ENCODE peak calls at places on chromosomes 7 and 10, in nine cellular contexts. One of them, this sample, is unnamed.

GRCh38 chr7:116524609-116525297 is at the start of gene CAV1:
- DNase-seq in A549: peak; percentile 93
- DNase-seq in upper lobe of right lung: peak; percentile 89
- DNase-seq in fibroblast of lung: peak; percentile 97
- DNase-seq in SK-N-MC: peak; percentile 87
- DNase-seq in caudate nucleus: no peak
- DNase-seq in foreskin keratinocyte: peak; percentile 98
- DNase-seq in substantia nigra: no peak
- DNase-seq in SJSA1: peak; percentile 94
- DNase-seq in this sample: peak; percentile 83

GRCh38 chr7:111931016-111931517 is 275.1 kb downstream of the DOCK4 start:
- DNase-seq in A549: no peak
- DNase-seq in upper lobe of right lung: no peak
- DNase-seq in fibroblast of lung: peak; percentile 65
- DNase-seq in SK-N-MC: no peak
- DNase-seq in caudate nucleus: no peak
- DNase-seq in foreskin keratinocyte: peak; percentile 74
- DNase-seq in substantia nigra: no peak
- DNase-seq in SJSA1: no peak
- DNase-seq in this sample: no peak

GRCh38 chr10:11407939-11408338 is 203.5 kb downstream of the USP6NL start:
- DNase-seq in A549: no peak
- DNase-seq in upper lobe of right lung: no peak
- DNase-seq in fibroblast of lung: no peak
- DNase-seq in SK-N-MC: no peak
- DNase-seq in caudate nucleus: no peak
- DNase-seq in foreskin keratinocyte: no peak
- DNase-seq in substantia nigra: no peak
- DNase-seq in SJSA1: no peak
- DNase-seq in this sample: no peak

GRCh38 chr10:2121944-2122343 is 384.6 kb upstream of the ADARB2 start:
- DNase-seq in A549: no peak
- DNase-seq in upper lobe of right lung: no peak
- DNase-seq in fibroblast of lung: no peak
- DNase-seq in SK-N-MC: no peak
- DNase-seq in caudate nucleus: no peak
- DNase-seq in foreskin keratinocyte: no peak
- DNase-seq in substantia nigra: no peak
- DNase-seq in SJSA1: no peak
- DNase-seq in this sample: no peak

GRCh38 chr10:92822060-92822634 is 26.2 kb upstream of the EXOC6 start:
- DNase-seq in A549: peak; percentile 69
- DNase-seq in upper lobe of right lung: no peak
- DNase-seq in fibroblast of lung: peak; percentile 89
- DNase-seq in SK-N-MC: peak; percentile 16
- DNase-seq in caudate nucleus: no peak
- DNase-seq in foreskin keratinocyte: peak; percentile 72
- DNase-seq in substantia nigra: no peak
- DNase-seq in SJSA1: peak; percentile 86
- DNase-seq in this sample: no peak

GRCh38 chr7:55086413-55087201 is 67.8 kb downstream of the EGFR start:
- DNase-seq in A549: no peak
- DNase-seq in upper lobe of right lung: peak; percentile 69
- DNase-seq in fibroblast of lung: peak; percentile 88
- DNase-seq in SK-N-MC: no peak
- DNase-seq in caudate nucleus: no peak
- DNase-seq in foreskin keratinocyte: no peak
- DNase-seq in substantia nigra: no peak
- DNase-seq in SJSA1: peak; percentile 75
- DNase-seq in this sample: no peak

GRCh38 chr10:124595143-124595883 is 133.7 kb downstream of the LHPP start:
- DNase-seq in A549: no peak
- DNase-seq in upper lobe of right lung: no peak
- DNase-seq in fibroblast of lung: no peak
- DNase-seq in SK-N-MC: no peak
- DNase-seq in caudate nucleus: no peak
- DNase-seq in foreskin keratinocyte: no peak
- DNase-seq in substantia nigra: no peak
- DNase-seq in SJSA1: no peak
- DNase-seq in this sample: no peak

GRCh38 chr10:84095821-84096497 is 43.4 kb upstream of the GHITM start:
- DNase-seq in A549: no peak
- DNase-seq in upper lobe of right lung: no peak
- DNase-seq in fibroblast of lung: no peak
- DNase-seq in SK-N-MC: no peak
- DNase-seq in caudate nucleus: no peak
- DNase-seq in foreskin keratinocyte: peak; percentile 2
- DNase-seq in substantia nigra: no peak
- DNase-seq in SJSA1: no peak
- DNase-seq in this sample: no peak

GRCh38 chr7:4185136-4185535 is 497.0 kb upstream of the FOXK1 start:
- DNase-seq in A549: no peak
- DNase-seq in upper lobe of right lung: no peak
- DNase-seq in fibroblast of lung: no peak
- DNase-seq in SK-N-MC: no peak
- DNase-seq in caudate nucleus: no peak
- DNase-seq in foreskin keratinocyte: no peak
- DNase-seq in substantia nigra: no peak
- DNase-seq in SJSA1: no peak
- DNase-seq in this sample: no peak

GRCh38 chr10:60456053-60456452 is 66.4 kb upstream of the ANK3 start:
- DNase-seq in A549: no peak
- DNase-seq in upper lobe of right lung: no peak
- DNase-seq in fibroblast of lung: no peak
- DNase-seq in SK-N-MC: no peak
- DNase-seq in caudate nucleus: no peak
- DNase-seq in foreskin keratinocyte: no peak
- DNase-seq in substantia nigra: no peak
- DNase-seq in SJSA1: no peak
- DNase-seq in this sample: no peak

GRCh38 chr10:52376665-52377354 is 62.7 kb downstream of the DKK1 start:
- DNase-seq in A549: no peak
- DNase-seq in upper lobe of right lung: no peak
- DNase-seq in fibroblast of lung: no peak
- DNase-seq in SK-N-MC: no peak
- DNase-seq in caudate nucleus: no peak
- DNase-seq in foreskin keratinocyte: no peak
- DNase-seq in substantia nigra: no peak
- DNase-seq in SJSA1: no peak
- DNase-seq in this sample: no peak

DNA sequence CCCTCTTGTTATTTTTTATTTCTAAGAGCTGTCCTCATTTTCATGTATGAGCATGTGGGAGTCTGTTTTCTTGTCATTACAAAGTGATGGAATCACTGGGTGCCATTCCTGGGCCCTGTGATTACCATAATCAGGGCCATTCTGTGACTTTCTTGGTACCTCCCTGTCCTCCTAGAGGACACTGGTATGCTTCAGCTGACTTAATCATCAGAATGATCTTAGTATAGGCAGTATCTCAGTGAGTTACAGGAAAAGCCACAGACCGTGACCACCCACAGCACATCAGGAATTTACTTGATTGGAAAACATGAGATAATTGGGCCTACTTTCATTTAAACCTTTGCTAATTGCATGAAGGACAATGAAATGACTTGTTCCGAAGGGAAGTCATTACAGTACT is 7.2 kb downstream of the NOM1 start:
- DNase-seq in A549: no peak
- DNase-seq in upper lobe of right lung: no peak
- DNase-seq in fibroblast of lung: no peak
- DNase-seq in SK-N-MC: no peak
- DNase-seq in caudate nucleus: no peak
- DNase-seq in foreskin keratinocyte: no peak
- DNase-seq in substantia nigra: no peak
- DNase-seq in SJSA1: no peak
- DNase-seq in this sample: no peak
- H3K27ac ChIP-seq in A549: no peak overlapping the region
- H3K27ac ChIP-seq in upper lobe of right lung: no peak overlapping the region
- H3K27ac ChIP-seq in fibroblast of lung: no peak overlapping the region
- H3K27ac ChIP-seq in SK-N-MC: no peak overlapping the region
- H3K27ac ChIP-seq in caudate nucleus: no peak overlapping the region
- H3K27ac ChIP-seq in foreskin keratinocyte: no peak overlapping the region
- H3K27ac ChIP-seq in substantia nigra: no peak overlapping the region
- H3K27ac ChIP-seq in SJSA1: no peak overlapping the region
- H3K27ac ChIP-seq in this sample: no peak overlapping the region

DNA sequence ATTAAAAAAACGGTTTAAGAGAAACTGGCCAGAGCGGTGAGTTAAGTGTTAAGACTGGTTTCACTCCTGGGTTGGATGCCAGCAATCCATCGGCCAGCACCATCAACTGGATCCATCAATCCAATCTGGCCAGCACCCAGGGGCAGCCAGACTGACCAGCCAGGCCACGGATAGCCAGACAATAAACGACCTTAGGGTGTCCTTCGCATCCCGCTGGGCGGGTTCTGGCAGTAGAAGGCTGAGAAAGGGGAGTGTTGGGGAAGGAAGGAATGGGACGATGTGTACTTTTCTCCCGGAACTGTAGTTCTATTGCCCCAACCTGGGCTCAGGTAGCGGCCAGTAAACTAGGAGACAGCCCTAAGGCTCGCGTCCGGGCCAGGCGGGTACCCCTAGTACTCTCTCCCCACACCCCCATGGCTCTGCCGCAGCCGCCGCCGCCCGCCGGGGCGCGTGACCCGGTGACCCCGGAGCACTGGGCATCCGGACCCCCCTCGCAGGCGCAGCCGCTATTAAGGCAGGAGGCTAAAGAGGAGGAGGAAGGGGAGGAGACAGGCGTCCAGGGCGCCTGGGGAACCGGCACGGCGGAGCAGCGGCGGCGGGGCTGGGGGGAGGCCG is at the start of gene CASD1:
- DNase-seq in A549: peak; percentile 60
- DNase-seq in upper lobe of right lung: peak; percentile 86
- DNase-seq in fibroblast of lung: peak; percentile 26
- DNase-seq in SK-N-MC: no peak
- DNase-seq in caudate nucleus: peak; percentile 67
- DNase-seq in foreskin keratinocyte: no peak
- DNase-seq in substantia nigra: peak; percentile 4
- DNase-seq in SJSA1: peak; percentile 52
- DNase-seq in this sample: peak; percentile 19
- H3K27ac ChIP-seq in A549: peak within 1 kb of the TSS; percentile 99
- H3K27ac ChIP-seq in upper lobe of right lung: peak within 1 kb of the TSS; percentile 95
- H3K27ac ChIP-seq in fibroblast of lung: peak within 1 kb of the TSS; percentile 79
- H3K27ac ChIP-seq in SK-N-MC: peak within 1 kb of the TSS; percentile 88
- H3K27ac ChIP-seq in caudate nucleus: peak within 1 kb of the TSS; percentile 96
- H3K27ac ChIP-seq in foreskin keratinocyte: peak within 1 kb of the TSS; percentile 80
- H3K27ac ChIP-seq in substantia nigra: peak within 1 kb of the TSS; percentile 89
- H3K27ac ChIP-seq in SJSA1: peak within 1 kb of the TSS; percentile 78
- H3K27ac ChIP-seq in this sample: peak within 1 kb of the TSS; percentile 97

DNA sequence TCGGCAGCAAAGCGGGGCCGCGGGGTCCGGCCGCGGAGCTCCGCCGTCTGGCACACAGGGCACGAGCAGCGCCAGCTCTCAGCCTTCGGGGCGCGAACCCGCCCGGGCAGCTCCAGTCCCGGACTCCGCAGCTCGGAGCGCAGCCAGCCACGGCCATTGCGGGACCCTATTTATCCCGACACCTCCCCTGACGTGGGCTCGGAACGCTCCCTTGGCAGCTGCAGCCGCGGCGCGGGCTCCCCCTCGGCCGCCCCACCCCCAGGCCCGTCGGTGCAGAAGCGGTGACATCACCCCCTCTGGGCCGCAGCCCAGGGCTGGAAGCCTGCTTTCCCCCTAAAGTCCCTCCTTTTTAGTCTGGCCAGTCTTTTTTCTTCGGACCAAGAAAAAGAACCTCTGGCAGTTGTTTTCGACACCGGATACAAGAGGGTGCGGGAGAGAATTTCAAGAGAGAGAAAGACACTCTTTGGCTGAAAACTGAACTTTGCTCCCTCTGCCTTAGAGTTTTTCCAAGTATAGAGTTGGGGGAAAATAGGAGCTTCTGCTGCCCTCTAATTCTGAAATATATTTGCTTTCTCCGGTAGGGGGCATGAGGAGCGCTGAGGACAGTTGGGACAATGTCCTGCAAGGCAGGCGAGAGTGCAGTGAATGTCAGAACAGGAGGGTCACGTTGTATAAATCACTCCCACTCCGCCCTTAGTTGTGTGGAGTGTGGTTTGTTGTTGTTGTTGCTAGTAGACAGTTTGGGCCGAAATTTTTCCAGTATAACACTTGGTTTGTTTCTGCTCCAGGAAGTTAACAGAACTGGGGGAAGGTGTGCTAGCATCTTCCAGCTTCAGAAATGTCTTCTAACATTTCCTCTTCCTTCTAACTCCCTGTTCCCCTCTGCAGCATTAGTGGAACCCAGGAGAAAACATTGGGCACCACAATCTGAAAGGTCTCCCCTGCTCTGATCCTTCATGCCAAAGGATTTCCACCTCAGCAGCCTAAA is at the start of gene SFRP4:
- DNase-seq in A549: peak; percentile 47
- DNase-seq in upper lobe of right lung: peak; percentile 82
- DNase-seq in fibroblast of lung: peak; percentile 58
- DNase-seq in SK-N-MC: no peak
- DNase-seq in caudate nucleus: peak; percentile 12
- DNase-seq in foreskin keratinocyte: peak; percentile 2
- DNase-seq in substantia nigra: no peak
- DNase-seq in SJSA1: peak; percentile 52
- DNase-seq in this sample: peak; percentile 84
- H3K27ac ChIP-seq in A549: peak within 1 kb of the TSS; percentile 81
- H3K27ac ChIP-seq in upper lobe of right lung: peak within 1 kb of the TSS; percentile 53
- H3K27ac ChIP-seq in fibroblast of lung: no peak within 1 kb of the TSS
- H3K27ac ChIP-seq in SK-N-MC: no peak within 1 kb of the TSS
- H3K27ac ChIP-seq in caudate nucleus: no peak within 1 kb of the TSS
- H3K27ac ChIP-seq in foreskin keratinocyte: no peak within 1 kb of the TSS
- H3K27ac ChIP-seq in substantia nigra: peak within 1 kb of the TSS; percentile 10
- H3K27ac ChIP-seq in SJSA1: no peak within 1 kb of the TSS
- H3K27ac ChIP-seq in this sample: peak within 1 kb of the TSS; percentile 20

GRCh38 chr10:79287973-79288715 is 59.1 kb upstream of the PPIF start:
- DNase-seq in A549: no peak
- DNase-seq in upper lobe of right lung: no peak
- DNase-seq in fibroblast of lung: no peak
- DNase-seq in SK-N-MC: no peak
- DNase-seq in caudate nucleus: no peak
- DNase-seq in foreskin keratinocyte: no peak
- DNase-seq in substantia nigra: no peak
- DNase-seq in SJSA1: no peak
- DNase-seq in this sample: no peak

GRCh38 chr10:79284158-79284871 is 63.0 kb upstream of the PPIF start:
- DNase-seq in A549: no peak
- DNase-seq in upper lobe of right lung: no peak
- DNase-seq in fibroblast of lung: no peak
- DNase-seq in SK-N-MC: no peak
- DNase-seq in caudate nucleus: no peak
- DNase-seq in foreskin keratinocyte: no peak
- DNase-seq in substantia nigra: no peak
- DNase-seq in SJSA1: no peak
- DNase-seq in this sample: no peak

GRCh38 chr10:79282388-79282787 is 64.9 kb upstream of the PPIF start:
- DNase-seq in A549: no peak
- DNase-seq in upper lobe of right lung: no peak
- DNase-seq in fibroblast of lung: no peak
- DNase-seq in SK-N-MC: no peak
- DNase-seq in caudate nucleus: no peak
- DNase-seq in foreskin keratinocyte: no peak
- DNase-seq in substantia nigra: no peak
- DNase-seq in SJSA1: no peak
- DNase-seq in this sample: no peak

GRCh38 chr10:79286318-79286951 is 60.8 kb upstream of the PPIF start:
- DNase-seq in A549: no peak
- DNase-seq in upper lobe of right lung: peak; percentile 91
- DNase-seq in fibroblast of lung: no peak
- DNase-seq in SK-N-MC: no peak
- DNase-seq in caudate nucleus: peak; percentile 30
- DNase-seq in foreskin keratinocyte: peak; percentile 27
- DNase-seq in substantia nigra: no peak
- DNase-seq in SJSA1: no peak
- DNase-seq in this sample: peak; percentile 84

GRCh38 chr10:79285315-79286185 is 61.7 kb upstream of the PPIF start:
- DNase-seq in A549: no peak
- DNase-seq in upper lobe of right lung: no peak
- DNase-seq in fibroblast of lung: no peak
- DNase-seq in SK-N-MC: no peak
- DNase-seq in caudate nucleus: no peak
- DNase-seq in foreskin keratinocyte: no peak
- DNase-seq in substantia nigra: no peak
- DNase-seq in SJSA1: no peak
- DNase-seq in this sample: no peak
- H3K27ac ChIP-seq in A549: no peak overlapping the region
- H3K27ac ChIP-seq in upper lobe of right lung: peak overlapping the region; percentile 84
- H3K27ac ChIP-seq in fibroblast of lung: no peak overlapping the region
- H3K27ac ChIP-seq in SK-N-MC: no peak overlapping the region
- H3K27ac ChIP-seq in caudate nucleus: peak overlapping the region; percentile 78
- H3K27ac ChIP-seq in foreskin keratinocyte: no peak overlapping the region
- H3K27ac ChIP-seq in substantia nigra: peak overlapping the region; percentile 68
- H3K27ac ChIP-seq in SJSA1: no peak overlapping the region
- H3K27ac ChIP-seq in this sample: no peak overlapping the region

This sample was measured in psoas muscle.